ENCODE peak calls at places on chromosomes 6 and 20, in six cellular contexts. W is HCT116, T is uterus, P is adrenal gland, O is endothelial cell of umbilical vein, G is stomach. D is an unnamed sample.

GRCh38 chr6:109672204-109672603 is 18.8 kb downstream of the AK9 start:
- DNase-seq in W (no peak), T (no peak), P (no peak), O (peak), G (no peak), D (no peak)

GRCh38 chr20:63653041-63653973 is at the start of gene STMN3:
- DNase-seq in W (peak), T (peak), P (peak), O (peak), G (peak), D (peak)

GRCh38 chr6:148611213-148611612 is 135.6 kb upstream of the UST start:
- DNase-seq in W (no peak), T (peak), P (peak), O (no peak), G (no peak), D (peak)

GRCh38 chr20:51800769-51801219 is 1.5 kb downstream of the SALL4 start:
- DNase-seq in W (no peak), T (no peak), P (no peak), O (peak), G (peak), D (no peak)

GRCh38 chr6:11381801-11382513 is 149.5 kb upstream of the NEDD9 start:
- DNase-seq in W (no peak), T (no peak), P (no peak), O (no peak), G (peak), D (no peak)

GRCh38 chr20:38722708-38723068 is 1.6 kb upstream of the SLC32A1 start:
- DNase-seq in W (no peak), T (no peak), P (no peak), O (no peak), G (no peak), D (no peak)

GRCh38 chr6:24933868-24934401 is 1.8 kb downstream of the RIPOR2 start:
- DNase-seq in W (peak), T (no peak), P (no peak), O (peak), G (no peak), D (peak)

GRCh38 chr6:118186676-118187567 is 279.9 kb downstream of the SLC35F1 start:
- DNase-seq in W (no peak), T (no peak), P (no peak), O (no peak), G (no peak), D (no peak)

GRCh38 chr20:51388756-51389542 is 153.6 kb downstream of the NFATC2 start:
- DNase-seq in W (no peak), T (no peak), P (no peak), O (peak), G (no peak), D (no peak)

GRCh38 chr6:83199865-83200230 is 6.7 kb downstream of the RWDD2A start:
- DNase-seq in W (no peak), T (no peak), P (peak), O (peak), G (no peak), D (no peak)

GRCh38 chr6:38750968-38751615 is 36.0 kb downstream of the DNAH8 start:
- DNase-seq in W (no peak), T (no peak), P (no peak), O (no peak), G (no peak), D (no peak)

GRCh38 chr6:81814365-81815109 is 62.1 kb upstream of the TENT5A start:
- DNase-seq in W (no peak), T (no peak), P (no peak), O (no peak), G (no peak), D (peak)

GRCh38 chr6:44002591-44003344 is 124.5 kb downstream of the MRPL14 start:
- DNase-seq in W (no peak), T (peak), P (peak), O (peak), G (peak), D (peak)

GRCh38 chr6:133130863-133131262 is 110.3 kb upstream of the EYA4 start:
- DNase-seq in W (peak), T (peak), P (peak), O (no peak), G (no peak), D (no peak)

GRCh38 chr6:43853066-43853650 is 83.1 kb downstream of the VEGFA start:
- DNase-seq in W (no peak), T (no peak), P (no peak), O (no peak), G (no peak), D (peak)

GRCh38 chr6:3013486-3013885 is 13.8 kb downstream of the NQO2 start:
- DNase-seq in W (no peak), T (no peak), P (peak), O (peak), G (peak), D (no peak)

GRCh38 chr20:63446174-63447024 is 26.1 kb downstream of the KCNQ2 start:
- DNase-seq in W (no peak), T (no peak), P (no peak), O (no peak), G (no peak), D (peak)

GRCh38 chr6:72674842-72675241 is 53.0 kb downstream of the KCNQ5 start:
- DNase-seq in W (no peak), T (no peak), P (no peak), O (no peak), G (no peak), D (no peak)

GRCh38 chr20:18019068-18019467 is 38.6 kb downstream of the OVOL2 start:
- DNase-seq in W (no peak), T (no peak), P (no peak), O (no peak), G (no peak), D (no peak)

GRCh38 chr20:20076297-20077065 is 24.1 kb downstream of the CFAP61 start:
- DNase-seq in W (no peak), T (no peak), P (no peak), O (no peak), G (no peak), D (no peak)

GRCh38 chr6:41545174-41545702 is 943 bp upstream of the FOXP4 start:
- DNase-seq in W (no peak), T (no peak), P (no peak), O (no peak), G (no peak), D (no peak)

GRCh38 chr6:163665464-163665863 is 250.9 kb downstream of the QKI start:
- DNase-seq in W (no peak), T (no peak), P (no peak), O (no peak), G (no peak), D (no peak)

GRCh38 chr20:14337400-14338171 is at the start of gene FLRT3:
- DNase-seq in W (peak), T (peak), P (peak), O (peak), G (peak), D (no peak)

GRCh38 chr20:50048420-50049166 is 64.4 kb downstream of the UBE2V1 start:
- DNase-seq in W (no peak), T (no peak), P (no peak), O (no peak), G (no peak), D (peak)

GRCh38 chr6:74073429-74073828 is 377.4 kb downstream of the CD109 start:
- DNase-seq in W (peak), T (no peak), P (no peak), O (no peak), G (no peak), D (no peak)

GRCh38 chr6:43338243-43338642 is 29.6 kb upstream of the CRIP3 start:
- DNase-seq in W (no peak), T (no peak), P (no peak), O (no peak), G (no peak), D (no peak)

GRCh38 chr6:156279306-156279969 is 497.7 kb upstream of the ARID1B start:
- DNase-seq in W (no peak), T (no peak), P (no peak), O (peak), G (no peak), D (no peak)

GRCh38 chr20:330233-331149 is 5.1 kb downstream of the SOX12 start:
- DNase-seq in W (no peak), T (peak), P (peak), O (peak), G (peak), D (peak)

GRCh38 chr6:131182991-131183425 is 47.7 kb downstream of the AKAP7 start:
- DNase-seq in W (no peak), T (no peak), P (peak), O (peak), G (no peak), D (no peak)

GRCh38 chr20:35950093-35950492 is 4.2 kb downstream of the SCAND1 start:
- DNase-seq in W (no peak), T (no peak), P (no peak), O (no peak), G (no peak), D (no peak)

GRCh38 chr6:133136177-133136896 is 104.8 kb upstream of the EYA4 start:
- DNase-seq in W (no peak), T (no peak), P (no peak), O (no peak), G (no peak), D (no peak)

GRCh38 chr20:63968928-63969760 is 586 bp downstream of the ZNF512B start:
- DNase-seq in W (no peak), T (peak), P (peak), O (no peak), G (peak), D (no peak)

GRCh38 chr6:20366082-20366834 is 35.4 kb upstream of the E2F3 start:
- DNase-seq in W (no peak), T (no peak), P (peak), O (no peak), G (no peak), D (peak)

GRCh38 chr20:62668441-62669027 is 26.2 kb downstream of the SLCO4A1 start:
- DNase-seq in W (peak), T (peak), P (peak), O (peak), G (peak), D (no peak)

GRCh38 chr20:23889775-23890187 is 10.2 kb upstream of the CST5 start:
- DNase-seq in W (peak), T (no peak), P (peak), O (peak), G (peak), D (no peak)

GRCh38 chr6:82954937-82955577 is 110.6 kb downstream of the UBE3D start:
- DNase-seq in W (no peak), T (no peak), P (no peak), O (no peak), G (no peak), D (no peak)

GRCh38 chr6:39330057-39330456 is 7.6 kb upstream of the KCNK16 start:
- DNase-seq in W (no peak), T (no peak), P (no peak), O (no peak), G (no peak), D (no peak)

GRCh38 chr20:59192533-59192896 is 28.9 kb downstream of the ZNF831 start:
- DNase-seq in W (no peak), T (no peak), P (no peak), O (no peak), G (no peak), D (peak)

GRCh38 chr6:167750956-167751358 is 75.8 kb upstream of the AFDN start:
- DNase-seq in W (peak), T (no peak), P (peak), O (no peak), G (peak), D (peak)
- TF ChIP-seq POLR2A in W (no peak), T (no peak), P (no peak), O (no peak), G (no peak), D (no peak)

GRCh38 chr6:63307581-63308246 is 12.1 kb downstream of the LGSN start:
- DNase-seq in W (peak), T (no peak), P (peak), O (peak), G (no peak), D (no peak)
- H3K27ac ChIP-seq in W (no peak), T (no peak), P (no peak), O (no peak), G (no peak), D (no peak)

DNA sequence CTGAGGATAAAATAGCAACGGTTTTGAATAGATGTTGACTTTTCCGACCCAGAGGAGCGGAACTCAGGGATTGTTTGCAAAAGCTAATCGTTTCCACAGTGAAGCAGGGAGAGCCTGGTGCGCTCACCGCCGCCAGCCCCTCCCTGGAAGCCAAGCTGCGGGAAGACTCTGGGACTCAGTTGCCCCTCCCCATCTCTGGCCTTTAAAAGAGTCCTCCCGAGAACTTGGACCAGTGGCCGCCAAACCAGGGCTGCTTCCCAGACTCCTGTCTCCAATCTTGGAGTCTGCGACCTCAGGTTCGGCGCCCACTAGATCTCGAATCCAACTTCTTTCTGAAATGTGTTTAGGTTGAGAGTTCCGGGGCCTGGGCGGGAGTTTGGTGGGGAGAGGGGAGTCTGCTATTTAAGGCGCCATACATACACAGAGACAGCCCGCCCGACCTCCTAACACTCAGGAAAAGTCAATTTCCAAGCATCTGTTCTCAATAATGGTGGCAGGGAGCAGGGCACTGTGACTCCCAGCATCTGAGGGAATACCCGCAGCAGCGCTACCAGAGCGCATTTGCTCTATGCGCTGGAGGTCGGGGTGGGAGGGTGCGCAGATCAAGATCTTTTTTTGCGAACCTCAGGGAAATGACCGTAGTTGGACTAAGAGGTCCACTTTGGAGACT is 812 bp upstream of the GRIK2 start:
- DNase-seq in W (no peak), T (no peak), P (no peak), O (no peak), G (no peak), D (peak)
- H3K4me3 ChIP-seq in W (no peak), T (no peak), P (no peak), O (no peak), G (peak), D (no peak)

GRCh38 chr6:111481836-111482235 is 1.2 kb downstream of the REV3L start:
- DNase-seq in W (no peak), T (no peak), P (no peak), O (peak), G (no peak), D (no peak)

GRCh38 chr6:111483736-111484654 is 977 bp upstream of the REV3L start:
- DNase-seq in W (peak), T (peak), P (peak), O (peak), G (peak), D (peak)

GRCh38 chr6:111482236-111482958 is 621 bp downstream of the REV3L start:
- DNase-seq in W (no peak), T (peak), P (peak), O (peak), G (peak), D (peak)

GRCh38 chr6:111484655-111484974 is 1.6 kb upstream of the REV3L start:
- DNase-seq in W (no peak), T (no peak), P (no peak), O (no peak), G (no peak), D (no peak)

GRCh38 chr6:111482959-111483735 is at the start of gene REV3L:
- DNase-seq in W (peak), T (peak), P (peak), O (peak), G (peak), D (peak)
- TF ChIP-seq POLR2A in W (no peak), T (peak), P (peak), O (peak), G (no peak), D (peak)

DNA sequence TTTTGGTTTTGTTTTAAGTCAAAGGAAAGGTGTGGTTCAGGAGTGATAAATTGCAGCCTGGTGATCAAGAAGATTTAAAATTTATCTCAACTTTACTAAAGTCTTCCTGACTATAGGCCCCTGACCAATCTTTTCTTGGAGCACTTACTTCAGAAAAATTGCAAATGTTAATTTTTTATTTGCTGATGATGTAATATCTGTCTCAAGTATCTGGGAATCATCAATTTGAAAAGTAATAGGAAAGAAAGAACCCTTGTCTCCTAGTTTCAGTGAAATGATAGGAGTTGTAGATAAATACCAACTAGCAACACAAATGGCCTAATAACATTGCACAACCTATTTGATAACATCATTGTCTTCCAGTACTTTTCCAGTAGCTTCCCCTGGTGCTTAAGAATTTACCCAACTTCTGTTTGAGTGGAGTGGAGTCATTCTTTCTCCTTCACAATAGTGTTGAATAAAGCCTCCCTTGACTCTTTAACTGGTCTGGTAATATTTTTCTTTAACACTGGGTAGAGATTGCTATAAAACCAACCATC is 648.3 kb upstream of the ADGRB3 start:
- DNase-seq in W (no peak), T (no peak), P (no peak), O (no peak), G (no peak), D (no peak)
- H3K27ac ChIP-seq in W (no peak), T (no peak), P (no peak), O (no peak), G (no peak), D (no peak)

D was measured in upper lobe of left lung.